ENCODE peak calls at places on chromosomes 2 and 18, in eight cellular contexts. Y, D, K, B, P, X, H and R are unnamed samples.

GRCh38 chr2:176817061-176817565 is 395.5 kb upstream of the HNRNPA3 start:
- DNase-seq in H (no peak), X (no peak), B (peak; percentile 80), D (no peak), K (no peak), Y (peak; percentile 26), P (no peak), R (no peak)

GRCh38 chr2:120601566-120601965 is 134.1 kb upstream of the GLI2 start:
- DNase-seq in Y (peak; percentile 53), P (no peak), K (no peak), H (no peak), X (no peak), D (no peak), B (no peak), R (no peak)

GRCh38 chr18:25873833-25874232 is 216.6 kb downstream of the SS18 start:
- DNase-seq in K (no peak), X (no peak), B (no peak), H (peak; percentile 23), Y (no peak), D (no peak), P (no peak), R (no peak)

GRCh38 chr2:122980672-122981071 is 1044.4 kb upstream of the CNTNAP5 start:
- DNase-seq in P (no peak), Y (no peak), K (no peak), X (peak; percentile 19), H (no peak), B (no peak), D (no peak), R (no peak)

GRCh38 chr2:32715981-32716380 is 88.1 kb downstream of the TTC27 start:
- DNase-seq in B (no peak), P (no peak), D (no peak), K (no peak), H (peak; percentile 63), Y (no peak), X (peak; percentile 46), R (no peak)

GRCh38 chr2:47323009-47323821 is 79.7 kb upstream of the MSH2 start:
- DNase-seq in Y (peak; percentile 84), H (peak; percentile 66), P (peak; percentile 82), D (peak; percentile 94), X (peak; percentile 69), K (peak; percentile 70), B (peak; percentile 95), R (peak; percentile 32)

GRCh38 chr2:171568085-171568484 is 45.8 kb downstream of the CYBRD1 start:
- DNase-seq in X (no peak), B (no peak), Y (no peak), P (no peak), K (no peak), D (no peak), H (no peak), R (no peak)

GRCh38 chr2:108417254-108417653 is 31.8 kb upstream of the GCC2 start:
- DNase-seq in K (no peak), D (no peak), P (no peak), H (no peak), X (no peak), Y (no peak), B (peak; percentile 57), R (no peak)

GRCh38 chr2:112459372-112459771 is 22.6 kb upstream of the TTL start:
- DNase-seq in X (no peak), D (no peak), Y (no peak), P (no peak), B (no peak), K (no peak), H (no peak), R (no peak)

GRCh38 chr2:150846691-150847090 is 359.2 kb upstream of the RND3 start:
- DNase-seq in B (no peak), D (no peak), P (no peak), K (no peak), Y (no peak), X (no peak), H (no peak), R (no peak)

GRCh38 chr2:61340242-61340641 is 130.6 kb downstream of the USP34 start:
- DNase-seq in P (no peak), D (no peak), K (no peak), Y (no peak), B (no peak), H (peak; percentile 91), X (peak; percentile 89), R (no peak)

GRCh38 chr2:10056439-10056838 is 13.1 kb downstream of the KLF11 start:
- DNase-seq in K (no peak), X (no peak), D (no peak), H (no peak), Y (peak; percentile 43), P (no peak), B (no peak), R (no peak)

GRCh38 chr2:10052216-10052615 is 8.9 kb downstream of the KLF11 start:
- DNase-seq in H (no peak), X (no peak), K (no peak), D (no peak), P (no peak), Y (peak; percentile 45), B (no peak), R (no peak)

GRCh38 chr2:10054976-10055375 is 11.6 kb downstream of the KLF11 start:
- DNase-seq in P (no peak), X (no peak), K (no peak), Y (peak; percentile 35), H (no peak), B (no peak), D (no peak), R (no peak)

GRCh38 chr2:10053351-10053750 is 10.0 kb downstream of the KLF11 start:
- DNase-seq in X (no peak), D (no peak), P (no peak), K (no peak), B (no peak), H (no peak), Y (no peak), R (no peak)

DNA sequence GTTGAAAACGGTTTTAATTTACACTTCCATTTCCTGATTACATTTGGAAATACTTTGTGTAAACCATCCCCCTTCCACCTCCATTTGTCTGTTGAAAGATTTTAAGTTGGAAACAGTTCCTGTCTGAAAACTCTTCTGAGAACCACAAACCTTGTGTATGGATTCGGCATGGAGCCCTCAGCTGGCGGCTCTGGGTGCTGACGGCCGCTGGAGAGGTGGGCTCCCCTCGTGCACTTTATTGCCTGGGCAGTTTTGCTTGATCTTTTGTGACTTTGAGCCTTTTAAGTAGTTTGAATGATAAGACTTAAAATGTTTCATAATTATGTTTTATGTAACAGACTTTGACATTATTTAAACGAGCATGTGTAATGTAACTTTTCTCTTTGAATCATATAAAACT is 11.1 kb downstream of the KLF11 start:
- DNase-seq in B (no peak), P (no peak), K (no peak), H (no peak), X (no peak), D (no peak), Y (peak; percentile 61), R (no peak)
- TF ChIP-seq CTCF in B (peak; percentile 48), P (no peak), K (no peak), H (no peak), X (no peak), D (no peak), Y (no peak), R (no peak)

DNA sequence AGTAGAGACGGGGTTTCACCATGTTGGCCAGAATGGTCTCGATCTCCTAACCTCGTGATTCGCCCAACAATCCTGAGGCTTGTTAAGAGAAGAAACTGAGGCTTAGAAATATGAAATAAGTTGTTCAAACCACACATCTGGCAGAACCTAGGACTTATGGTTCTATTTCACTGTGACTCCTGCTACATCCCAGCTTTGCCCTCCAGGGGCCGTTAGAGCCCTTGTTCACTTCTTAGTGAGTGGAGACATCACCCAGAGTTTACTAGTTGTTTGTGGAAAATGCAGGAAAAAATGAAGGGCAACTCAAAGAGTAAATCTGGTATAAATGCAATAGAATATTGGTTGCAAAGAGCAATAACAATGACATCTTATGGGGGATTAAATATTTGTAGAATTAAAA is 43.9 kb downstream of the MARCHF4 start:
- DNase-seq in X (peak; percentile 42), K (no peak), H (no peak), Y (no peak), D (no peak), B (no peak), P (no peak), R (no peak)
- TF ChIP-seq CTCF in X (peak; percentile 59), K (no peak), H (peak; percentile 54), Y (no peak), D (no peak), B (peak; percentile 66), P (no peak), R (peak; percentile 45)

DNA sequence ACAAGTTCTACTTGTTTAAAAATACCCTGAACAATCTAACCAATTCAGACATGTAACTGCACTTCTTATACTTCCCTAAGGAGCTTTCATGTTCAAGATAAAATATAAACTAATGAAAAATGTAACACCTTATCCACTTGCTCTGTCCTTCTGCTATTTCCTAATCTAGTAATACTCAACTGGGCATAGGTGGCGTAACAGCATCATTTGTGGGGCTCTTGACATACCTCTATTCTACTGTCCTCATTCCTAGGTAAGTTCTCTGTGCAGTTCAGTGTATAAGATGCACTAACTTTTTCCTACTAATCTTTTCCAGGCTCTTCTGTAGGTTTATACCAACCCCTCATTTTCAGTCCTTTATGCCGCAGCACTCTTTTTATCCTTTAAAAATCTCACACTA is 36.7 kb downstream of the PRKD3 start:
- DNase-seq in K (peak; percentile 35), Y (no peak), P (peak; percentile 20), H (no peak), B (no peak), D (no peak), X (no peak), R (no peak)
- TF ChIP-seq CTCF in K (peak; percentile 45), Y (peak; percentile 16), P (peak; percentile 44), H (no peak), B (peak; percentile 59), D (no peak), X (no peak), R (no peak)

GRCh38 chr2:205721057-205721767 is 38.9 kb downstream of the NRP2 start:
- DNase-seq in X (no peak), D (no peak), P (no peak), B (peak; percentile 68), Y (no peak), H (no peak), K (no peak), R (no peak)
- TF ChIP-seq CTCF in X (peak; percentile 8), D (no peak), P (peak; percentile 10), B (peak; percentile 78), Y (peak; percentile 11), H (peak; percentile 33), K (no peak), R (peak; percentile 13)

GRCh38 chr2:237456200-237456731 is 30.8 kb upstream of the MLPH start:
- DNase-seq in B (no peak), H (peak; percentile 96), P (no peak), K (no peak), Y (no peak), D (peak; percentile 89), X (peak; percentile 96), R (peak; percentile 81)
- TF ChIP-seq CTCF in B (no peak), H (peak; percentile 13), P (no peak), K (no peak), Y (no peak), D (no peak), X (no peak), R (no peak)

GRCh38 chr2:5587726-5588125 is 104.5 kb upstream of the SOX11 start:
- DNase-seq in H (no peak), X (no peak), B (no peak), Y (no peak), P (no peak), K (no peak), D (no peak), R (no peak)
- TF ChIP-seq CTCF in H (no peak), X (no peak), B (no peak), Y (no peak), P (no peak), K (no peak), D (no peak), R (no peak)